ENCODE peak calls at places on chromosomes 2 and 18, in nine cellular contexts. One of them, this sample, is unnamed. For H3K27me3, the result is how much of the 10 kb centered on the place peaks cover.

GRCh38 chr2:149033716-149034115 is 4.8 kb upstream of the LYPD6B start:
- DNase-seq in prostate gland: peak
- DNase-seq in esophagus squamous epithelium: no peak
- DNase-seq in mammary epithelial cell: no peak
- DNase-seq in GM23338: peak
- DNase-seq in stomach: peak
- DNase-seq in right lobe of liver: no peak
- DNase-seq in cardiac muscle cell: no peak
- DNase-seq in GM23248: no peak
- DNase-seq in this sample: no peak

GRCh38 chr2:238813109-238813508 is 34.8 kb upstream of the TWIST2 start:
- DNase-seq in esophagus squamous epithelium: no peak
- DNase-seq in GM23248: no peak
- DNase-seq in mammary epithelial cell: no peak
- DNase-seq in prostate gland: no peak
- DNase-seq in stomach: no peak
- DNase-seq in right lobe of liver: no peak
- DNase-seq in GM23338: no peak
- DNase-seq in cardiac muscle cell: no peak
- DNase-seq in this sample: no peak

GRCh38 chr2:2573658-2574293 is 242.7 kb upstream of the MYT1L start:
- DNase-seq in right lobe of liver: no peak
- DNase-seq in GM23338: no peak
- DNase-seq in esophagus squamous epithelium: no peak
- DNase-seq in stomach: peak
- DNase-seq in cardiac muscle cell: no peak
- DNase-seq in GM23248: peak
- DNase-seq in mammary epithelial cell: peak
- DNase-seq in prostate gland: no peak
- DNase-seq in this sample: no peak

GRCh38 chr2:37638973-37639372 is 32.5 kb downstream of the CDC42EP3 start:
- DNase-seq in cardiac muscle cell: no peak
- DNase-seq in GM23248: peak
- DNase-seq in esophagus squamous epithelium: no peak
- DNase-seq in stomach: no peak
- DNase-seq in mammary epithelial cell: no peak
- DNase-seq in right lobe of liver: no peak
- DNase-seq in GM23338: no peak
- DNase-seq in prostate gland: no peak
- DNase-seq in this sample: no peak

GRCh38 chr2:230956827-230957755 is 32.0 kb upstream of the GPR55 start:
- DNase-seq in mammary epithelial cell: peak
- DNase-seq in prostate gland: peak
- DNase-seq in cardiac muscle cell: peak
- DNase-seq in esophagus squamous epithelium: no peak
- DNase-seq in GM23248: peak
- DNase-seq in stomach: peak
- DNase-seq in right lobe of liver: no peak
- DNase-seq in GM23338: peak
- DNase-seq in this sample: no peak

GRCh38 chr2:76450024-76450475 is 739.3 kb upstream of the GCFC2 start:
- DNase-seq in esophagus squamous epithelium: no peak
- DNase-seq in GM23248: no peak
- DNase-seq in cardiac muscle cell: no peak
- DNase-seq in right lobe of liver: no peak
- DNase-seq in stomach: no peak
- DNase-seq in mammary epithelial cell: no peak
- DNase-seq in prostate gland: no peak
- DNase-seq in GM23338: no peak
- DNase-seq in this sample: no peak

GRCh38 chr2:172082944-172083718 is 2.2 kb upstream of the DLX1 start:
- DNase-seq in right lobe of liver: no peak
- DNase-seq in prostate gland: no peak
- DNase-seq in mammary epithelial cell: no peak
- DNase-seq in esophagus squamous epithelium: no peak
- DNase-seq in GM23338: peak
- DNase-seq in stomach: no peak
- DNase-seq in cardiac muscle cell: no peak
- DNase-seq in GM23248: peak
- DNase-seq in this sample: no peak

GRCh38 chr2:231047270-231047921 is 9.3 kb upstream of the PSMD1 start:
- DNase-seq in cardiac muscle cell: peak
- DNase-seq in esophagus squamous epithelium: no peak
- DNase-seq in right lobe of liver: peak
- DNase-seq in GM23338: no peak
- DNase-seq in mammary epithelial cell: no peak
- DNase-seq in prostate gland: no peak
- DNase-seq in stomach: peak
- DNase-seq in GM23248: no peak
- DNase-seq in this sample: peak

GRCh38 chr2:158501301-158501700 is 44.5 kb downstream of the PKP4 start:
- DNase-seq in right lobe of liver: no peak
- DNase-seq in prostate gland: no peak
- DNase-seq in cardiac muscle cell: no peak
- DNase-seq in stomach: peak
- DNase-seq in mammary epithelial cell: no peak
- DNase-seq in esophagus squamous epithelium: no peak
- DNase-seq in GM23248: no peak
- DNase-seq in GM23338: no peak
- DNase-seq in this sample: peak

GRCh38 chr2:84959045-84959493 is 11.9 kb upstream of the KCMF1 start:
- DNase-seq in GM23248: peak
- DNase-seq in cardiac muscle cell: peak
- DNase-seq in stomach: no peak
- DNase-seq in mammary epithelial cell: peak
- DNase-seq in prostate gland: no peak
- DNase-seq in esophagus squamous epithelium: no peak
- DNase-seq in right lobe of liver: no peak
- DNase-seq in GM23338: no peak
- DNase-seq in this sample: no peak

GRCh38 chr2:54979645-54980044 is 70.6 kb downstream of the RTN4 start:
- DNase-seq in esophagus squamous epithelium: no peak
- DNase-seq in GM23338: peak
- DNase-seq in stomach: peak
- DNase-seq in cardiac muscle cell: no peak
- DNase-seq in mammary epithelial cell: peak
- DNase-seq in GM23248: peak
- DNase-seq in right lobe of liver: no peak
- DNase-seq in prostate gland: peak
- DNase-seq in this sample: no peak

GRCh38 chr2:212142616-212143015 is 396.0 kb downstream of the ERBB4 start:
- DNase-seq in cardiac muscle cell: no peak
- DNase-seq in stomach: no peak
- DNase-seq in right lobe of liver: no peak
- DNase-seq in esophagus squamous epithelium: no peak
- DNase-seq in GM23248: no peak
- DNase-seq in prostate gland: no peak
- DNase-seq in GM23338: no peak
- DNase-seq in mammary epithelial cell: no peak
- DNase-seq in this sample: no peak

GRCh38 chr18:67778016-67778415 is 261.5 kb upstream of the DSEL start:
- DNase-seq in mammary epithelial cell: no peak
- DNase-seq in right lobe of liver: no peak
- DNase-seq in prostate gland: no peak
- DNase-seq in esophagus squamous epithelium: no peak
- DNase-seq in GM23338: no peak
- DNase-seq in stomach: no peak
- DNase-seq in cardiac muscle cell: no peak
- DNase-seq in GM23248: no peak
- DNase-seq in this sample: no peak

GRCh38 chr2:16090650-16091575 is 150.6 kb downstream of the MYCN start:
- DNase-seq in mammary epithelial cell: no peak
- DNase-seq in stomach: no peak
- DNase-seq in cardiac muscle cell: no peak
- DNase-seq in GM23248: no peak
- DNase-seq in prostate gland: no peak
- DNase-seq in GM23338: no peak
- DNase-seq in right lobe of liver: no peak
- DNase-seq in esophagus squamous epithelium: no peak
- DNase-seq in this sample: no peak

GRCh38 chr2:208039661-208040060 is 14.3 kb upstream of the PLEKHM3 start:
- DNase-seq in stomach: no peak
- DNase-seq in GM23248: no peak
- DNase-seq in GM23338: no peak
- DNase-seq in esophagus squamous epithelium: no peak
- DNase-seq in right lobe of liver: no peak
- DNase-seq in prostate gland: no peak
- DNase-seq in mammary epithelial cell: no peak
- DNase-seq in cardiac muscle cell: no peak
- DNase-seq in this sample: no peak

DNA sequence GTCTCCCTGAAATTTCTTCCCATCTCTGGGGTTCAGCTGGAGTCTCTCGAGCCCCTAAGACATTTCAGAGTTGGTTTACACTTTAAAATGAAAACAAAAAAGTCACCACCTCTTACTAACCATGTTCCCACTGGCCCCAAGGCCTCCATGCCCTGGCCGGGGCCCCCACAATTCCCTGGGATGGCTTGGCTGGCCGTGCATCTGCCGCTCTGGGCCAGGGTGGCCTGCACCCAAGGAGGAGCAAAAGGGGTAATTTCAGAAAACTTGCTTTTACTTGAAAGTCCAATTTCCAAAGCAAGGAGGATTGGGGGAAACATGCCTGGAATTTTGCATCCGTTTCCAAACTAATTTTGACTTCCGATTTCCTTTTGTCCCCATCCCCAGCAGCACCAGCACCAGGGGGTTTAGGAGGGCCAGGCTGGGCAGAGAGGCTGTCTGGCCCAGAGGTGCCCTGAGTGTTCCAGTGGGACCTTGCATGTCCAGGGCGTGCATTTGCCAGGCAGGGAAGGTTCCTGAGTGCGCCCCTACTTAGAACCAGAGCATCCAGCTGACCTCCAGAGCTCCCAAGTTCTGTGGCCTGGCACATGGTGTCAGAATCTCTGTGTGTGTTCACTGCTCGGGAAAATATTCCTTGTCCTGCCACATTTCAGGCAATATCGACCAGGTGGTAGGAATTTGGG is 5.3 kb downstream of the SIX3 start:
- DNase-seq in GM23248: no peak
- DNase-seq in mammary epithelial cell: no peak
- DNase-seq in stomach: no peak
- DNase-seq in right lobe of liver: no peak
- DNase-seq in cardiac muscle cell: no peak
- DNase-seq in esophagus squamous epithelium: no peak
- DNase-seq in prostate gland: no peak
- DNase-seq in GM23338: no peak
- DNase-seq in this sample: no peak
- H3K27me3 ChIP-seq in GM23248: half or more
- H3K27me3 ChIP-seq in mammary epithelial cell: under half
- H3K27me3 ChIP-seq in stomach: half or more
- H3K27me3 ChIP-seq in right lobe of liver: under half
- H3K27me3 ChIP-seq in cardiac muscle cell: half or more
- H3K27me3 ChIP-seq in esophagus squamous epithelium: under half
- H3K27me3 ChIP-seq in prostate gland: under half
- H3K27me3 ChIP-seq in GM23338: half or more
- H3K27me3 ChIP-seq in this sample: half or more

DNA sequence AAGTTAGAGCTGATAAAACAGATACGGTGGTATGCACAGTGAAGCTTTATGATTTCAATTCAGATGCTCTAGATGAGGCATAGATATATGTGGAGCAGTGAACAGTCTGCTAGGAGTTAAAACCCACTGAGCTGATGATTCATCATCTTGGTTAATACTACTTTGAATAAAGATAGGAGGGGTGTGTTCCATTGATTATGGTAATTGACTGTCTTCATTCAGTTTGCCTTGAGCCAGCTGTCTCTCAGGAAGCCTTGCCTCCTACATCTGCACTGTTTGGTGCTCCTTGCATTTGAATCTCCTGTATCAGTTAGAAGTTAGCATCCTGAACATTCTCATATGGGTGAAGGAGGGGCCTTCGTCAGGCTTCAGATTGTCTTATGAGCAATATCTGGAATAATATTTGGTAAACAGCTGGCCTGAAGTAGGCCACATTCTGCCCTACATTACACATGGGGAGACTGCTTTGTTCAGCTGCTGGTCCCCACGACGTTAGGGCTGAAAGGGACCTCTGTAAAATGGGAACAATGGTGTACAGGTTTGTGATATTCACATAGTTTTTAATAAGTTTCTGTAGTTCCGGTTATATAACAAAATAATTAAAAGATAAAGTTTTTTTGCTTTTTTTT is 13.3 kb downstream of the MAP4K4 start:
- DNase-seq in mammary epithelial cell: peak
- DNase-seq in cardiac muscle cell: no peak
- DNase-seq in GM23248: peak
- DNase-seq in stomach: no peak
- DNase-seq in right lobe of liver: no peak
- DNase-seq in GM23338: no peak
- DNase-seq in prostate gland: no peak
- DNase-seq in esophagus squamous epithelium: no peak
- DNase-seq in this sample: no peak
- H3K4me3 ChIP-seq in mammary epithelial cell: no peak
- H3K4me3 ChIP-seq in cardiac muscle cell: no peak
- H3K4me3 ChIP-seq in GM23248: no peak
- H3K4me3 ChIP-seq in stomach: no peak
- H3K4me3 ChIP-seq in right lobe of liver: no peak
- H3K4me3 ChIP-seq in GM23338: no peak
- H3K4me3 ChIP-seq in prostate gland: no peak
- H3K4me3 ChIP-seq in esophagus squamous epithelium: no peak
- H3K4me3 ChIP-seq in this sample: no peak

GRCh38 chr2:236666646-236667204 is 97.1 kb downstream of the ACKR3 start:
- DNase-seq in esophagus squamous epithelium: no peak
- DNase-seq in mammary epithelial cell: no peak
- DNase-seq in GM23338: no peak
- DNase-seq in stomach: no peak
- DNase-seq in cardiac muscle cell: no peak
- DNase-seq in right lobe of liver: no peak
- DNase-seq in GM23248: no peak
- DNase-seq in prostate gland: no peak
- DNase-seq in this sample: no peak
- H3K27me3 ChIP-seq in esophagus squamous epithelium: under half
- H3K27me3 ChIP-seq in mammary epithelial cell: under half
- H3K27me3 ChIP-seq in GM23338: under half
- H3K27me3 ChIP-seq in stomach: under half
- H3K27me3 ChIP-seq in cardiac muscle cell: under half
- H3K27me3 ChIP-seq in right lobe of liver: under half
- H3K27me3 ChIP-seq in GM23248: under half
- H3K27me3 ChIP-seq in prostate gland: under half
- H3K27me3 ChIP-seq in this sample: under half

GRCh38 chr2:17313261-17313660 is 205.0 kb downstream of the RAD51AP2 start:
- DNase-seq in prostate gland: no peak
- DNase-seq in stomach: no peak
- DNase-seq in esophagus squamous epithelium: no peak
- DNase-seq in right lobe of liver: no peak
- DNase-seq in cardiac muscle cell: no peak
- DNase-seq in GM23248: no peak
- DNase-seq in mammary epithelial cell: no peak
- DNase-seq in GM23338: no peak
- DNase-seq in this sample: no peak

GRCh38 chr2:17317439-17317976 is 200.7 kb downstream of the RAD51AP2 start:
- DNase-seq in cardiac muscle cell: no peak
- DNase-seq in esophagus squamous epithelium: no peak
- DNase-seq in GM23248: no peak
- DNase-seq in prostate gland: no peak
- DNase-seq in GM23338: no peak
- DNase-seq in mammary epithelial cell: no peak
- DNase-seq in stomach: no peak
- DNase-seq in right lobe of liver: no peak
- DNase-seq in this sample: no peak

GRCh38 chr2:17318013-17318412 is 200.2 kb downstream of the RAD51AP2 start:
- DNase-seq in stomach: no peak
- DNase-seq in right lobe of liver: no peak
- DNase-seq in GM23248: no peak
- DNase-seq in prostate gland: no peak
- DNase-seq in esophagus squamous epithelium: no peak
- DNase-seq in mammary epithelial cell: no peak
- DNase-seq in cardiac muscle cell: no peak
- DNase-seq in GM23338: no peak
- DNase-seq in this sample: no peak

GRCh38 chr2:17319090-17319489 is 199.2 kb downstream of the RAD51AP2 start:
- DNase-seq in GM23338: no peak
- DNase-seq in mammary epithelial cell: no peak
- DNase-seq in stomach: no peak
- DNase-seq in cardiac muscle cell: no peak
- DNase-seq in GM23248: no peak
- DNase-seq in right lobe of liver: no peak
- DNase-seq in prostate gland: no peak
- DNase-seq in esophagus squamous epithelium: no peak
- DNase-seq in this sample: no peak
- H3K4me3 ChIP-seq in GM23338: no peak
- H3K4me3 ChIP-seq in mammary epithelial cell: no peak
- H3K4me3 ChIP-seq in stomach: no peak
- H3K4me3 ChIP-seq in cardiac muscle cell: no peak
- H3K4me3 ChIP-seq in GM23248: no peak
- H3K4me3 ChIP-seq in right lobe of liver: no peak
- H3K4me3 ChIP-seq in prostate gland: no peak
- H3K4me3 ChIP-seq in esophagus squamous epithelium: no peak
- H3K4me3 ChIP-seq in this sample: no peak

This sample was measured in dorsolateral prefrontal cortex.